ENCODE peak calls at places on chromosomes 11 and 22, in four cellular contexts. L is HFF-Myc; X is NAMALWA; O is stimulated activated CD4-positive, alpha-beta T cell treated with anti-CD3 and anti-CD28 coated beads, Interleukin-12 subunit alpha, Interleukin-12 subunit beta, amount 100 ng/mL, for 4 hours. E is an unnamed sample.

GRCh38 chr11:17813391-17814059 is 78.9 kb downstream of the KCNC1 start:
- DNase-seq in L (no peak), X (no peak), O (no peak), E (no peak)

GRCh38 chr11:95444309-95445202 is 213.6 kb upstream of the SESN3 start:
- DNase-seq in L (no peak), X (no peak), O (no peak), E (no peak)

GRCh38 chr11:19727246-19727645 is 14.6 kb downstream of the NAV2 start:
- DNase-seq in L (peak), X (no peak), O (no peak), E (no peak)

GRCh38 chr11:705646-706438 is at the start of gene EPS8L2:
- DNase-seq in L (no peak), X (no peak), O (no peak), E (peak)

GRCh38 chr11:68163691-68164090 is 42.5 kb upstream of the CHKA start:
- DNase-seq in L (no peak), X (no peak), O (no peak), E (no peak)

GRCh38 chr22:23700706-23701105 is 9.9 kb downstream of the RGL4 start:
- DNase-seq in L (no peak), X (no peak), O (no peak), E (no peak)

GRCh38 chr11:2885017-2885675 is 429 bp downstream of the CDKN1C start:
- DNase-seq in L (no peak), X (no peak), O (no peak), E (no peak)

GRCh38 chr11:80955588-80955987 is 1514.8 kb upstream of the TENM4 start:
- DNase-seq in L (no peak), X (no peak), O (no peak), E (no peak)

GRCh38 chr11:11538277-11538960 is 83.4 kb downstream of the GALNT18 start:
- DNase-seq in L (peak), X (no peak), O (no peak), E (peak)

GRCh38 chr11:120709808-120710207 is 198.3 kb downstream of the GRIK4 start:
- DNase-seq in L (no peak), X (no peak), O (no peak), E (no peak)

GRCh38 chr22:19818264-19819208 is 36.1 kb downstream of the GNB1L start:
- DNase-seq in L (no peak), X (no peak), O (no peak), E (no peak)

GRCh38 chr11:6414874-6415328 is 4.0 kb downstream of the APBB1 start:
- DNase-seq in L (no peak), X (no peak), O (no peak), E (no peak)

GRCh38 chr22:49727881-49728563 is 99.7 kb downstream of the BRD1 start:
- DNase-seq in L (no peak), X (no peak), O (no peak), E (no peak)

GRCh38 chr11:116731097-116731761 is 41.6 kb downstream of the BUD13 start:
- DNase-seq in L (no peak), X (no peak), O (no peak), E (no peak)

GRCh38 chr22:39177456-39177775 is 24.9 kb upstream of the CBX7 start:
- DNase-seq in L (no peak), X (no peak), O (no peak), E (no peak)

GRCh38 chr11:65506770-65507485 is 8.1 kb downstream of the MALAT1 start:
- DNase-seq in L (peak), X (peak), O (no peak), E (no peak)

GRCh38 chr11:65565624-65566453 is 4.4 kb upstream of the ZNRD2 start:
- DNase-seq in L (no peak), X (peak), O (no peak), E (no peak)

GRCh38 chr11:69892237-69892985 is 73.2 kb upstream of the FGF3 start:
- DNase-seq in L (no peak), X (no peak), O (no peak), E (no peak)

GRCh38 chr11:1050581-1051355 is 14.2 kb upstream of the MUC6 start:
- DNase-seq in L (peak), X (peak), O (peak), E (peak)

GRCh38 chr11:48101044-48101733 is 115.4 kb upstream of the OR4B1 start:
- DNase-seq in L (no peak), X (no peak), O (no peak), E (no peak)